ENCODE peak calls at places on chromosomes 13 and 19, in five cellular contexts. E is upper lobe of left lung, B is GM12878, A is HepG2, S is K562. K is an unnamed sample.
A peak's percentile ranks its signal among the peaks of the same experiment; 100 is the strongest.

GRCh38 chr13:45325806-45326205 is 15.2 kb downstream of the TPT1 start:
- ATAC-seq in E (peak; percentile 47), B (no peak), A (peak; percentile 56), S (no peak), K (peak; percentile 72)

GRCh38 chr13:33509642-33510229 is 224.2 kb upstream of the STARD13 start:
- ATAC-seq in E (peak; percentile 86), B (no peak), A (no peak), S (no peak), K (peak; percentile 91)

GRCh38 chr13:60326273-60326672 is 70.7 kb upstream of the TDRD3 start:
- ATAC-seq in E (no peak), B (peak; percentile 46), A (peak; percentile 62), S (peak; percentile 45), K (no peak)

GRCh38 chr13:42626461-42626860 is 52.5 kb downstream of the TNFSF11 start:
- ATAC-seq in E (no peak), B (no peak), A (no peak), S (no peak), K (no peak)

GRCh38 chr19:46860846-46861690 is at the start of gene ARHGAP35:
- ATAC-seq in E (peak; percentile 38), B (peak; percentile 3), A (peak; percentile 0), S (peak; percentile 1), K (peak; percentile 57)

GRCh38 chr13:39274926-39275325 is 236.7 kb downstream of the NHLRC3 start:
- ATAC-seq in E (no peak), B (no peak), A (no peak), S (no peak), K (no peak)

GRCh38 chr19:51887522-51888498 is at the start of gene ZNF577:
- ATAC-seq in E (peak; percentile 88), B (no peak), A (no peak), S (no peak), K (peak; percentile 94)

GRCh38 chr19:40671404-40671803 is 19.0 kb downstream of the NUMBL start:
- ATAC-seq in E (no peak), B (no peak), A (no peak), S (no peak), K (no peak)

GRCh38 chr13:108496364-108497215 is 132.8 kb upstream of the MYO16 start:
- ATAC-seq in E (no peak), B (peak; percentile 27), A (no peak), S (peak; percentile 46), K (no peak)

GRCh38 chr19:3098515-3099346 is 4.6 kb downstream of the GNA11 start:
- ATAC-seq in E (peak; percentile 24), B (peak; percentile 38), A (no peak), S (no peak), K (peak; percentile 32)

GRCh38 chr13:93625536-93625935 is 398.9 kb downstream of the GPC6 start:
- ATAC-seq in E (no peak), B (no peak), A (no peak), S (no peak), K (no peak)

GRCh38 chr13:110361365-110361911 is 54.4 kb downstream of the COL4A2 start:
- ATAC-seq in E (peak; percentile 60), B (peak; percentile 46), A (no peak), S (no peak), K (peak; percentile 82)

GRCh38 chr13:24212254-24212653 is 51.7 kb downstream of the SPATA13 start:
- ATAC-seq in E (no peak), B (no peak), A (no peak), S (no peak), K (no peak)

GRCh38 chr13:21054313-21054712 is 7.1 kb downstream of the LATS2 start:
- ATAC-seq in E (no peak), B (no peak), A (peak; percentile 78), S (no peak), K (no peak)

GRCh38 chr13:45215392-45216077 is 14.7 kb upstream of the KCTD4 start:
- ATAC-seq in E (no peak), B (no peak), A (no peak), S (no peak), K (no peak)

GRCh38 chr13:29508874-29509249 is 86.6 kb downstream of the SLC7A1 start:
- ATAC-seq in E (no peak), B (no peak), A (peak; percentile 33), S (peak; percentile 16), K (no peak)

GRCh38 chr19:47545061-47545948 is 27.6 kb downstream of the ZNF541 start:
- ATAC-seq in E (no peak), B (no peak), A (peak; percentile 55), S (no peak), K (no peak)

GRCh38 chr19:30781519-30781918 is 409.3 kb downstream of the ZNF536 start:
- ATAC-seq in E (no peak), B (no peak), A (no peak), S (no peak), K (no peak)

GRCh38 chr13:39773833-39774232 is 118.4 kb downstream of the COG6 start:
- ATAC-seq in E (no peak), B (no peak), A (no peak), S (no peak), K (no peak)

GRCh38 chr13:95155093-95155492 is 146.2 kb downstream of the ABCC4 start:
- ATAC-seq in E (no peak), B (no peak), A (no peak), S (no peak), K (no peak)

GRCh38 chr13:43934273-43934672 is 54.6 kb downstream of the LACC1 start:
- ATAC-seq in E (no peak), B (no peak), A (no peak), S (no peak), K (no peak)

GRCh38 chr13:40508112-40508511 is 158.3 kb downstream of the FOXO1 start:
- ATAC-seq in E (peak; percentile 58), B (no peak), A (no peak), S (no peak), K (peak; percentile 83)

GRCh38 chr13:80497978-80498377 is 157.1 kb upstream of the SPRY2 start:
- ATAC-seq in E (no peak), B (no peak), A (no peak), S (no peak), K (no peak)

GRCh38 chr13:86909318-86909717 is 761.9 kb upstream of the SLITRK5 start:
- ATAC-seq in E (no peak), B (no peak), A (no peak), S (no peak), K (no peak)

GRCh38 chr19:38831142-38831605 is 420 bp downstream of the ECH1 start:
- ATAC-seq in E (peak; percentile 87), B (peak; percentile 91), A (peak; percentile 75), S (peak; percentile 55), K (peak; percentile 58)
- TF ChIP-seq POLR2AphosphoS5 in E (peak; percentile 53), B (no peak), A (peak; percentile 60), S (no peak), K (peak; percentile 34)

DNA sequence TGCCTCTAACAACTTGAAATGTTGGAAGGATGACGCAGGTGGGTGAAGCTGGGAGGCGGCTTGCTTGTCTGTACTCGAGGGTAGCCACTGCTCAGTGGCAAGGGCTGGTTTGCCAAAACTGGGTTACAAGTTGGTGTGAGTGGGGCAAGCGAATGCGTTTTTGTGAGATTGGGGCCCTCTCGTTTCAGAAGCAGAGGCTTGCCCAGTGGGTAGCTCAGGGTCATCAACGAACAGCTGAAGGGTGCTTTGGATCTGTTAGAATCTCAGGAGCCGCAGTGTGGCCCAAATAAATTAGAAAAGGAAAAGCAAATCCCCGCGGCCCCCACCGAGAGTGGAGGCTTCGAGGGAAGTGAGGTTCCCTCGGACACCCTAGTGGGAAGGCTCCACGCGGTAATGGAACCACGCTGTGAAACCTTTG is 7.3 kb downstream of the ATP4B start:
- ATAC-seq in E (no peak), B (no peak), A (no peak), S (no peak), K (no peak)
- H3K4me1 ChIP-seq in E (peaks cover 7% of the 10 kb centered on the region), B (no peaks in the 10 kb centered on the region), A (no peaks in the 10 kb centered on the region), S (no peaks in the 10 kb centered on the region), K (peaks cover 41% of the 10 kb centered on the region)

GRCh38 chr13:64480206-64480605 is 2749.9 kb downstream of the PCDH9 start:
- ATAC-seq in E (no peak), B (no peak), A (no peak), S (no peak), K (no peak)
- TF ChIP-seq EP300 in E (no peak), B (no peak), A (no peak), S (no peak), K (no peak)

GRCh38 chr13:113058988-113059850 is 46.4 kb upstream of the F7 start:
- ATAC-seq in E (no peak), B (no peak), A (peak; percentile 36), S (no peak), K (no peak)
- TF ChIP-seq POLR2AphosphoS5 in E (no peak), B (no peak), A (no peak), S (no peak), K (no peak)

GRCh38 chr19:11023635-11024168 is 62.9 kb downstream of the SMARCA4 start:
- ATAC-seq in E (no peak), B (no peak), A (no peak), S (no peak), K (no peak)
- H3K4me1 ChIP-seq in E (no peaks in the 10 kb centered on the region), B (no peaks in the 10 kb centered on the region), A (no peaks in the 10 kb centered on the region), S (no peaks in the 10 kb centered on the region), K (no peaks in the 10 kb centered on the region)

GRCh38 chr19:55114566-55115145 is 2.8 kb downstream of the PPP1R12C start:
- ATAC-seq in E (no peak), B (no peak), A (no peak), S (no peak), K (no peak)

GRCh38 chr19:55112246-55112780 is 5.1 kb downstream of the PPP1R12C start:
- ATAC-seq in E (no peak), B (no peak), A (no peak), S (no peak), K (no peak)

GRCh38 chr19:55112781-55113569 is 4.5 kb downstream of the PPP1R12C start:
- ATAC-seq in E (no peak), B (peak; percentile 10), A (no peak), S (peak; percentile 2), K (no peak)

GRCh38 chr19:55115446-55116065 is 1.9 kb downstream of the PPP1R12C start:
- ATAC-seq in E (no peak), B (no peak), A (no peak), S (peak; percentile 19), K (no peak)

DNA sequence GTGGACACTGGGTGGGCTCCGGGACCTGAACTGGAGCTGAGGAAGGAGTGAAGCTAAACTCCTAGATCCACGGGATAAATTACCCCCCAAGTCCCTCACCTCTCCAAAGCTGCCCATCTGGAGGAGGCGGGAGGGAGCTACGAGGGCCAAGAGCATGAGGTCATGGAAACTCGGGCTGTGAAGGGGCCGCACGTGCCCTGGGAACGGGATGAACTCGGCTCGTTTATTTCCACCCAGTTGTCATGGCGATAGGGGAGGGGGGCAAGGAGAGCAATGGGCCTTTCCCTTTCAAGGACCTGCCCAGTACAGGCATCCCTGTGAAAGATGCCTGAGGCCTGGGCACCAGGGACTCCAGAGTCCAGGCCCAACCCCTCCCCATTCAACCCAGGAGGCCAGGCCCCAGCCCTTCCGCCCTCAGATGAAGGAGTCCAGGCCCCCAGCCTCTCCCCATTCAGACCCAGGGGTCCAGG is 3.8 kb downstream of the PPP1R12C start:
- ATAC-seq in E (peak; percentile 59), B (no peak), A (no peak), S (no peak), K (peak; percentile 73)
- TF ChIP-seq EP300 in E (peak; percentile 94), B (no peak), A (no peak), S (no peak), K (peak; percentile 71)